ENCODE peak calls at places on chromosome 22, in five cellular contexts. H is cardiac fibroblast; N is activated CD4-positive, alpha-beta T cell treated with anti-CD3 and anti-CD28 coated beads, Interleukin-2, amount 50 U/mL, for 24 hours; T is bronchial epithelial cell; I is aorta. K is an unnamed sample.

GRCh38 chr22:37431811-37432707 is 4.8 kb upstream of the ELFN2 start:
- DNase-seq in H (peak; percentile 98), N (peak; percentile 19), T (peak; percentile 98), I (no peak), K (peak; percentile 94)

GRCh38 chr22:25746012-25746373 is 4.0 kb downstream of the MYO18B start:
- DNase-seq in H (peak; percentile 76), N (no peak), T (peak; percentile 66), I (no peak), K (peak; percentile 40)

GRCh38 chr22:41563051-41563711 is 2.4 kb downstream of the CSDC2 start:
- DNase-seq in H (peak; percentile 74), N (no peak), T (peak; percentile 56), I (peak; percentile 83), K (peak; percentile 76)

GRCh38 chr22:48800036-48800885 is 1027.4 kb downstream of the BRD1 start:
- DNase-seq in H (no peak), N (no peak), T (no peak), I (peak; percentile 67), K (no peak)

GRCh38 chr22:48299801-48300200 is 1527.9 kb downstream of the BRD1 start:
- DNase-seq in H (no peak), N (no peak), T (no peak), I (peak; percentile 59), K (no peak)

GRCh38 chr22:20418211-20418788 is 19.3 kb downstream of the SCARF2 start:
- DNase-seq in H (peak; percentile 84), N (peak; percentile 55), T (peak; percentile 40), I (peak; percentile 95), K (peak; percentile 85)

GRCh38 chr22:29426476-29426875 is 11.9 kb upstream of the RFPL1 start:
- DNase-seq in H (no peak), N (no peak), T (no peak), I (no peak), K (no peak)

GRCh38 chr22:29626497-29627195 is 23.2 kb downstream of the NF2 start:
- DNase-seq in H (peak; percentile 96), N (no peak), T (peak; percentile 83), I (no peak), K (peak; percentile 82)

GRCh38 chr22:19878461-19879247 is 24.0 kb upstream of the GNB1L start:
- DNase-seq in H (peak; percentile 68), N (no peak), T (no peak), I (peak; percentile 55), K (peak; percentile 33)

GRCh38 chr22:38707346-38707745 is 1.6 kb downstream of the GTPBP1 start:
- DNase-seq in H (peak; percentile 68), N (no peak), T (peak; percentile 89), I (no peak), K (no peak)

GRCh38 chr22:50683086-50683993 is 10.7 kb downstream of the SHANK3 start:
- DNase-seq in H (no peak), N (no peak), T (no peak), I (peak; percentile 48), K (no peak)

GRCh38 chr22:29700949-29701927 is 18.6 kb upstream of the CABP7 start:
- DNase-seq in H (peak; percentile 33), N (no peak), T (peak; percentile 47), I (no peak), K (no peak)

GRCh38 chr22:20586403-20586745 is 79.0 kb downstream of the MED15 start:
- DNase-seq in H (no peak), N (no peak), T (no peak), I (no peak), K (no peak)

GRCh38 chr22:43890901-43891331 is 897 bp downstream of the PNPLA5 start:
- DNase-seq in H (no peak), N (no peak), T (no peak), I (peak; percentile 59), K (no peak)

GRCh38 chr22:46335201-46336118 is at the start of gene TRMU:
- DNase-seq in H (peak; percentile 87), N (peak; percentile 64), T (peak; percentile 64), I (peak; percentile 95), K (peak; percentile 98)

GRCh38 chr22:44571566-44572413 is 73.8 kb upstream of the RTL6 start:
- DNase-seq in H (no peak), N (no peak), T (no peak), I (no peak), K (no peak)

GRCh38 chr22:43976861-43977795 is 21.9 kb downstream of the SAMM50 start:
- DNase-seq in H (no peak), N (no peak), T (no peak), I (no peak), K (no peak)

GRCh38 chr22:24695958-24696511 is 78.5 kb downstream of the PIWIL3 start:
- DNase-seq in H (peak; percentile 35), N (no peak), T (no peak), I (no peak), K (no peak)

GRCh38 chr22:19958083-19959042 is 16.7 kb upstream of the TXNRD2 start:
- DNase-seq in H (peak; percentile 38), N (no peak), T (no peak), I (peak; percentile 62), K (no peak)

GRCh38 chr22:42473484-42474193 is 41.4 kb upstream of the NFAM1 start:
- DNase-seq in H (peak; percentile 75), N (peak; percentile 4), T (peak; percentile 67), I (no peak), K (peak; percentile 71)

GRCh38 chr22:29951675-29952413 is 68.9 kb downstream of the MTMR3 start:
- DNase-seq in H (no peak), N (no peak), T (peak; percentile 33), I (no peak), K (no peak)

GRCh38 chr22:38700271-38700788 is 413 bp downstream of the JOSD1 start:
- DNase-seq in H (peak; percentile 54), N (no peak), T (no peak), I (peak; percentile 92), K (peak; percentile 49)

GRCh38 chr22:35777335-35777975 is 59.8 kb downstream of the APOL5 start:
- DNase-seq in H (peak; percentile 91), N (no peak), T (peak; percentile 85), I (no peak), K (peak; percentile 38)

GRCh38 chr22:45709866-45710265 is 38.2 kb downstream of the ATXN10 start:
- DNase-seq in H (peak; percentile 73), N (no peak), T (peak; percentile 37), I (no peak), K (peak; percentile 48)

GRCh38 chr22:49272546-49273125 is 555.0 kb downstream of the BRD1 start:
- DNase-seq in H (no peak), N (no peak), T (no peak), I (peak; percentile 61), K (no peak)

GRCh38 chr22:28417426-28417825 is 262.2 kb downstream of the TTC28 start:
- DNase-seq in H (no peak), N (no peak), T (no peak), I (no peak), K (no peak)

GRCh38 chr22:21070690-21071615 is 25.2 kb downstream of the LRRC74B start:
- DNase-seq in H (no peak), N (no peak), T (no peak), I (no peak), K (no peak)

GRCh38 chr22:20316217-20316843 is 3.5 kb downstream of the DGCR6L start:
- DNase-seq in H (no peak), N (no peak), T (no peak), I (peak; percentile 72), K (no peak)

K was measured in AG08395.